ENCODE peak calls at places on chromosomes 16 and 17, in five cellular contexts. H is neuronal stem cell, B is mesenchymal stem cell, P is H1, M is trophoblast cell. X is an unnamed sample.

GRCh38 chr17:28004344-28004743 is 38.1 kb upstream of the NLK start:
- DNase-seq in H (no peak), B (no peak), P (no peak), M (no peak), X (no peak)

GRCh38 chr16:57548424-57548823 is 6.0 kb downstream of the ADGRG5 start:
- DNase-seq in H (no peak), B (no peak), P (no peak), M (no peak), X (no peak)

GRCh38 chr16:47061204-47061603 is 82.5 kb downstream of the NETO2 start:
- DNase-seq in H (no peak), B (no peak), P (no peak), M (no peak), X (no peak)

GRCh38 chr16:31913668-31914067 is 40.1 kb downstream of the ZNF267 start:
- DNase-seq in H (no peak), B (no peak), P (no peak), M (no peak), X (no peak)

GRCh38 chr17:38600906-38601305 is 4.8 kb downstream of the SRCIN1 start:
- DNase-seq in H (no peak), B (no peak), P (no peak), M (no peak), X (peak)

GRCh38 chr16:78189121-78189520 is 89.7 kb downstream of the WWOX start:
- DNase-seq in H (no peak), B (no peak), P (peak), M (no peak), X (no peak)

GRCh38 chr17:35931794-35932419 is 1.3 kb upstream of the RDM1 start:
- DNase-seq in H (no peak), B (peak), P (no peak), M (no peak), X (no peak)

GRCh38 chr17:9676742-9677387 is 31.5 kb downstream of the USP43 start:
- DNase-seq in H (no peak), B (peak), P (no peak), M (peak), X (no peak)

GRCh38 chr16:56807011-56807675 is 57.9 kb upstream of the SLC12A3 start:
- DNase-seq in H (no peak), B (peak), P (no peak), M (peak), X (no peak)

GRCh38 chr17:31580331-31581021 is 189.0 kb downstream of the RAB11FIP4 start:
- DNase-seq in H (no peak), B (peak), P (no peak), M (peak), X (no peak)

GRCh38 chr17:28727727-28728363 is 743 bp upstream of the NEK8 start:
- DNase-seq in H (peak), B (peak), P (peak), M (peak), X (peak)

GRCh38 chr17:76929572-76929971 is 61.4 kb downstream of the MGAT5B start:
- DNase-seq in H (no peak), B (no peak), P (no peak), M (no peak), X (no peak)

GRCh38 chr17:38660097-38661026 is 14.4 kb downstream of the EPOP start:
- DNase-seq in H (no peak), B (peak), P (no peak), M (no peak), X (no peak)

GRCh38 chr16:8717892-8718400 is 43.5 kb downstream of the ABAT start:
- DNase-seq in H (no peak), B (no peak), P (no peak), M (no peak), X (no peak)

GRCh38 chr17:13544755-13545154 is 57.0 kb downstream of the HS3ST3A1 start:
- DNase-seq in H (no peak), B (no peak), P (no peak), M (no peak), X (no peak)

GRCh38 chr16:68257906-68258800 is 6.2 kb upstream of the SLC7A6 start:
- DNase-seq in H (no peak), B (peak), P (no peak), M (no peak), X (no peak)

GRCh38 chr16:80569440-80570105 is 28.8 kb downstream of the DYNLRB2 start:
- DNase-seq in H (no peak), B (no peak), P (no peak), M (no peak), X (no peak)

GRCh38 chr16:21263640-21264211 is 14.4 kb downstream of the CRYM start:
- DNase-seq in H (no peak), B (no peak), P (no peak), M (no peak), X (no peak)

GRCh38 chr16:31350275-31351005 is 4.5 kb upstream of the ITGAX start:
- DNase-seq in H (no peak), B (no peak), P (no peak), M (peak), X (no peak)

GRCh38 chr16:56192971-56193936 is 2.0 kb downstream of the GNAO1 start:
- DNase-seq in H (no peak), B (no peak), P (no peak), M (no peak), X (no peak)

GRCh38 chr16:50462793-50463507 is 85.2 kb upstream of the NKD1 start:
- DNase-seq in H (peak), B (no peak), P (peak), M (no peak), X (no peak)

GRCh38 chr16:57564571-57565270 is 22.3 kb downstream of the ADGRG5 start:
- DNase-seq in H (no peak), B (peak), P (no peak), M (no peak), X (no peak)

GRCh38 chr17:74484066-74484465 is 17.6 kb downstream of the CD300A start:
- DNase-seq in H (no peak), B (no peak), P (no peak), M (no peak), X (peak)

GRCh38 chr17:59451706-59452105 is 113.7 kb upstream of the DHX40 start:
- DNase-seq in H (no peak), B (peak), P (no peak), M (peak), X (peak)

GRCh38 chr17:58330997-58331814 is 2.6 kb upstream of the TSPOAP1 start:
- DNase-seq in H (no peak), B (no peak), P (no peak), M (no peak), X (peak)

GRCh38 chr17:3260163-3260562 is 38.0 kb downstream of the OR3A1 start:
- DNase-seq in H (no peak), B (no peak), P (no peak), M (no peak), X (no peak)

GRCh38 chr17:2087597-2088211 is 32.8 kb downstream of the HIC1 start:
- DNase-seq in H (no peak), B (peak), P (no peak), M (no peak), X (no peak)

GRCh38 chr17:38454528-38454927 is 26.3 kb downstream of the ARHGAP23 start:
- DNase-seq in H (no peak), B (peak), P (no peak), M (peak), X (no peak)

GRCh38 chr17:76171701-76172100 is 30.7 kb upstream of the FOXJ1 start:
- DNase-seq in H (no peak), B (no peak), P (no peak), M (no peak), X (no peak)

GRCh38 chr16:53886482-53887378 is 182.8 kb downstream of the FTO start:
- DNase-seq in H (no peak), B (no peak), P (no peak), M (no peak), X (no peak)

GRCh38 chr17:74212262-74212912 is 984 bp upstream of the TTYH2 start:
- DNase-seq in H (no peak), B (peak), P (peak), M (no peak), X (peak)

GRCh38 chr17:48056879-48057278 is 8.7 kb downstream of the NFE2L1 start:
- DNase-seq in H (no peak), B (no peak), P (no peak), M (no peak), X (no peak)
- H2BK12ac ChIP-seq in H (no peak), B (no peak), P (peak), M (no peak), X (no peak)

DNA sequence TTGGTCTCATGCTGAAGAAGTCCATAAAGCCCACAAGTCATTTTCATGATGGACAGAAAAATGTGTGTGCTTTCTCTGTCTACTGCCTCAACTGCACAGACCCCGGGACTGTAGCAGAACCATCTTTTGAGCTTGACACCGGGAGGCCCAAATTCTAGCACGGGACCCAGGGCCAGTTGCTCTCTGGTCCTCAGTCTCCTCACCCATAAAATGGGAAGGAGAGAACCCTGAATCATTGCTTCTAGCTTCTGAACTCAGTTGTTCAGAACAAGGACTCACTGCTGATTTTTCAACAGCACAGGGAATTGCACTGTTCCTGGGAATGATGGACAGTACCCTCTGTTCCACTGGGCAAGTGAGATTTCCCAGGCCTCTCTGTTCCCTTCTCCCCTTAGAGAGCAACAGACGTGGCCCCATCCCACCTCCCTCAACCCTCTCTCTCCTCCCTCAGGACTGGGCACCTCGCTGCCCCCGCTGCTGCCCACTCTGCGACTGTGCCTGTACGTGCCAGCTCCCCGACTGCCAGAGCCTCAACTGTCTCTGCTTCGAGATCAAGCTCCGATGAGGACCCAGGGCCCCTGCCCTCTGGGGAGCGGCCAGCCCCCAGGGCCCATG is 2.2 kb upstream of the ALDOA start:
- DNase-seq in H (no peak), B (no peak), P (no peak), M (no peak), X (no peak)
- H4K8ac ChIP-seq in H (no peak), B (peak), P (no peak), M (peak), X (no peak)

GRCh38 chr17:44651228-44651627 is 5.0 kb upstream of the MEIOC start:
- DNase-seq in H (no peak), B (no peak), P (no peak), M (no peak), X (no peak)

GRCh38 chr17:44655983-44656700 is at the start of gene MEIOC:
- DNase-seq in H (peak), B (no peak), P (peak), M (peak), X (peak)

GRCh38 chr17:44652727-44653126 is 3.5 kb upstream of the MEIOC start:
- DNase-seq in H (no peak), B (no peak), P (no peak), M (no peak), X (no peak)

GRCh38 chr17:44653384-44653783 is 2.9 kb upstream of the MEIOC start:
- DNase-seq in H (no peak), B (no peak), P (no peak), M (no peak), X (no peak)

GRCh38 chr17:44653954-44654353 is 2.3 kb upstream of the MEIOC start:
- DNase-seq in H (no peak), B (no peak), P (no peak), M (no peak), X (no peak)
- H2BK12ac ChIP-seq in H (no peak), B (no peak), P (no peak), M (no peak), X (no peak)

GRCh38 chr16:67014641-67015315 is 14.2 kb upstream of the CBFB start:
- DNase-seq in H (no peak), B (no peak), P (no peak), M (no peak), X (no peak)
- H4K8ac ChIP-seq in H (peak), B (peak), P (peak), M (peak), X (no peak)

GRCh38 chr16:15492091-15492740 is 57.8 kb downstream of the BMERB1 start:
- DNase-seq in H (no peak), B (no peak), P (no peak), M (no peak), X (no peak)

GRCh38 chr16:15491430-15491829 is 57.0 kb downstream of the BMERB1 start:
- DNase-seq in H (no peak), B (no peak), P (no peak), M (no peak), X (no peak)

GRCh38 chr16:15489016-15489415 is 54.6 kb downstream of the BMERB1 start:
- DNase-seq in H (no peak), B (no peak), P (no peak), M (no peak), X (no peak)

GRCh38 chr16:15487336-15488284 is 53.2 kb downstream of the BMERB1 start:
- DNase-seq in H (no peak), B (peak), P (no peak), M (no peak), X (no peak)

GRCh38 chr16:15490123-15490711 is 55.8 kb downstream of the BMERB1 start:
- DNase-seq in H (no peak), B (no peak), P (peak), M (no peak), X (no peak)
- H2BK12ac ChIP-seq in H (no peak), B (peak), P (no peak), M (no peak), X (no peak)

DNA sequence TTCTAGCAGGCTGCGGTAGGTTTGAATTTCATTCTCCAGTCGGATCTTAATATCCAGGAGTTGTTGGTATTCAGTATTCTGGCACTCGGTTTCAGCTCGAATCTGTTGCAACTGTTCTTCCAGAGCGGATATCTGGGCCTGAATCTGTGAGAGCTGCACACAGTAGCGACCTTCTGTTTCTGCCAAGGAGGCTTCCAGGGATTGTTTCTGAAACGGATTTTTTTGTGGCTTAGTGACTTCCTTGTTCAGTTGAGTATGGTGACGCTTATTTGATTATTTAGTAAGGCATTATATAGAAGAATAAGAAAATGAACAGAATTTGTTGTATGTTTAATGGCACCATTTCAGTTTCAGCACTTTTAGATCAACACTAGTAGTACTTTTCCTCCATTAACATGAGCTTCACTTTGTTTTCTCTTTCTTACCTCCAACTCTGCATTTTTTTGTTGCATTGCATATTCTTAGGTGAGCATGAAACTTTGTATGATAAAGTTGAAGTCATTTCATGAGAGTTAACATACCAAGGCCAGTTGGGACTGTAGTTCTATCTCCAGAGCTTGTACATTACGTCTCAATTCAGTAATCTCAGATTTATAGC is 2.8 kb downstream of the KRT10 start:
- DNase-seq in H (no peak), B (peak), P (no peak), M (no peak), X (no peak)
- H4K8ac ChIP-seq in H (no peak), B (peak), P (no peak), M (peak), X (no peak)

DNA sequence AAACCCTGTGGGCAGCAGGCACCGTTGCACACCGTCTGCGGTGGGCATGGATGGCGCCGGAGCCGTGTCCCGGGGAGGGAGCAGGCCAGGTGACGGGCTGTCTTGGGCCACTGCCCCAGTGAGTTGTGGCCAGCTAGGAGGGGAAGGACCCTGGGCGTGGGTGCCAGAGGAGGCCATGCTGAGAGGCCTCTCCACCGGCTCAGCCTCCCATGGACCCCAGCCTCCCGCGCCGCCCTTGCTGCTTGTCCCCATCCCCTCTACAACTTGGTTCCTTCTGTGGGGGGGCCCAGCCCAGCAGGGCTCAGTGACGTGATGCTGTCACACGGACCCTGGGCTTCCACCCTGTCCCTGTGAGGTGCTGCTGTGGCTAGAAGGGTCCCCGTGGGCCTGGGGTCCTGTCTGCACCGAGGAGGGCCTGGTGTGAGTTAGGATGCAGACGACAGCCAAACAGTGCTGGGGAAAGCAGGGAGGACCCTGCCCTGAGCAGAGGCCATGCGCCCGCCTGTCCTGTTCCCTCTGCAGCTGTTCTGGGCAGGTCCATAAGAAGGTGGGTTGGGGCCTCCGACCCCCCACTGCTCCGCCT is 11.3 kb downstream of the UBE2I start:
- DNase-seq in H (no peak), B (no peak), P (no peak), M (no peak), X (no peak)
- H2BK12ac ChIP-seq in H (peak), B (no peak), P (no peak), M (no peak), X (no peak)

GRCh38 chr16:1961651-1962067 is 2.3 kb downstream of the NDUFB10 start:
- DNase-seq in H (no peak), B (no peak), P (no peak), M (no peak), X (no peak)

GRCh38 chr16:1960665-1961630 is 1.6 kb downstream of the NDUFB10 start:
- DNase-seq in H (no peak), B (peak), P (no peak), M (peak), X (peak)

GRCh38 chr16:1953734-1954133 is 755 bp downstream of the RPL3L start:
- DNase-seq in H (no peak), B (no peak), P (no peak), M (no peak), X (no peak)

GRCh38 chr16:1959269-1960039 is at the start of gene NDUFB10:
- DNase-seq in H (peak), B (peak), P (peak), M (peak), X (peak)

DNA sequence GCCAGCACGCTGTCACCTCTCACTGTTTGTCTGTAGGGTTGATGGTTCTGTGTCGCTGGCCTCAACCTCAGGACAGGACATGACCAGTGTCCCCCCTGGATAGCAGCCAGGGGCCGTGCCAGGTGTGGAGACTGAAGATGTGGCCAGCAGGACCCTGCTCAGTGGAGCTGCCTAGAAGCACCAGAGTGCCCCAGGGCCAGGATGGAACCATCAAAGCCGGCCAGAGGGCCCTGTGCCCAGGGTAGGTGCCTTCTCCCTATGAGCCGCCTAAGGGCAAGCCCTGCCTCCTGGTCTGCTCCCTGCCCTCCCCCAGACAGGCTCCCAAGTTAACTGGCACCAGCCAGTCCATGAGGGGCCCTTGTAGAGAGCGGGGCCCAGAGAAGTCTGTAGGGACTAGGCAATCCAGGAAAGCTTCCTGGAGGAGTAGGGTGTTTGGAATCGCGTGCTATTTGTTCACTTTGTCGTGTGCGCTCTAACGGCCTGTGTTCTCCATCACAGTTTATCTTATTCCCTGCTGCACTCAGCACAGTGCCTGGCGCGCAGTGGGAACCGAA is 546 bp upstream of the NDUFB10 start:
- DNase-seq in H (no peak), B (no peak), P (peak), M (no peak), X (no peak)
- H4K8ac ChIP-seq in H (peak), B (peak), P (peak), M (peak), X (no peak)

X was measured in H9.